ENCODE peak calls at places on chromosomes 4 and X, in four cellular contexts. G, F, W and O are unnamed samples.

GRCh38 chr4:3792813-3793212 is 26.6 kb downstream of the ADRA2C start:
- DNase-seq in G (no peak), F (no peak), W (no peak), O (no peak)

GRCh38 chr4:1232661-1233621 is 16.0 kb downstream of the CTBP1 start:
- DNase-seq in G (no peak), F (peak), W (peak), O (no peak)

GRCh38 chr4:140426610-140427103 is 791 bp downstream of the CLGN start:
- DNase-seq in G (no peak), F (peak), W (no peak), O (peak)

GRCh38 chr4:154076921-154077320 is 288.0 kb upstream of the SFRP2 start:
- DNase-seq in G (no peak), F (no peak), W (no peak), O (no peak)

GRCh38 chrX:11760958-11761357 is 2.9 kb downstream of the MSL3 start:
- DNase-seq in G (no peak), F (no peak), W (no peak), O (no peak)

GRCh38 chr4:159867673-159868072 is 764.8 kb downstream of the RAPGEF2 start:
- DNase-seq in G (no peak), F (no peak), W (no peak), O (no peak)

GRCh38 chr4:111230265-111230664 is 607.4 kb upstream of the PITX2 start:
- DNase-seq in G (no peak), F (no peak), W (no peak), O (no peak)

GRCh38 chrX:17580529-17581155 is 156.7 kb upstream of the SCML1 start:
- DNase-seq in G (no peak), F (no peak), W (no peak), O (no peak)

GRCh38 chrX:49838374-49838773 is 9.3 kb downstream of the PAGE4 start:
- DNase-seq in G (no peak), F (peak), W (peak), O (peak)

GRCh38 chr4:21385706-21386105 is 562.9 kb downstream of the KCNIP4 start:
- DNase-seq in G (no peak), F (no peak), W (no peak), O (no peak)

GRCh38 chrX:40262641-40263560 is 165.1 kb upstream of the BCOR start:
- DNase-seq in G (peak), F (no peak), W (no peak), O (peak)